ENCODE peak calls at places on chromosomes 6 and 20, in four cellular contexts. F is GM23338, U is fibroblast of lung, T is tibial nerve. E is an unnamed sample.

GRCh38 chr6:134041093-134041492 is 11.3 kb downstream of the SLC2A12 start:
- DNase-seq in U (peak), T (no peak), F (no peak), E (no peak)

GRCh38 chr6:23621026-23621425 is 505.0 kb upstream of the NRSN1 start:
- DNase-seq in F (peak), T (no peak), U (peak), E (no peak)

GRCh38 chr20:57146155-57146554 is 120.3 kb downstream of the BMP7 start:
- DNase-seq in F (no peak), U (no peak), T (no peak), E (no peak)

GRCh38 chr20:14491436-14491835 is 154.0 kb upstream of the FLRT3 start:
- DNase-seq in F (no peak), U (no peak), T (no peak), E (no peak)

GRCh38 chr6:157182503-157183254 is 140.6 kb downstream of the TMEM242 start:
- DNase-seq in U (no peak), F (no peak), T (no peak), E (no peak)

GRCh38 chr6:170542031-170542719 is 10.9 kb downstream of the PSMB1 start:
- DNase-seq in U (peak), F (no peak), T (no peak), E (no peak)

GRCh38 chr6:166456360-166457156 is 73.8 kb upstream of the MPC1 start:
- DNase-seq in F (peak), T (no peak), U (peak), E (no peak)

GRCh38 chr20:25632940-25633790 is 9.4 kb upstream of the NANP start:
- DNase-seq in F (no peak), U (no peak), T (no peak), E (no peak)

GRCh38 chr6:43772571-43773049 is 2.6 kb downstream of the VEGFA start:
- DNase-seq in U (peak), F (peak), T (no peak), E (no peak)

GRCh38 chr20:20820104-20820503 is 107.7 kb upstream of the RALGAPA2 start:
- DNase-seq in T (no peak), U (no peak), F (peak), E (no peak)

GRCh38 chr6:11486051-11486450 is 51.5 kb upstream of the TMEM170B start:
- DNase-seq in T (no peak), F (no peak), U (peak), E (no peak)

GRCh38 chr6:5619249-5619648 is 357.9 kb downstream of the FARS2 start:
- DNase-seq in U (no peak), F (no peak), T (no peak), E (no peak)

GRCh38 chr20:50982372-50982771 is 23.8 kb downstream of the MOCS3 start:
- DNase-seq in F (no peak), U (peak), T (no peak), E (no peak)

GRCh38 chr20:50980851-50981713 is 22.5 kb downstream of the MOCS3 start:
- DNase-seq in U (peak), T (no peak), F (peak), E (peak)

GRCh38 chr20:50977066-50978045 is 18.7 kb downstream of the MOCS3 start:
- DNase-seq in F (no peak), T (no peak), U (no peak), E (no peak)

GRCh38 chr20:50980071-50980681 is 21.6 kb downstream of the MOCS3 start:
- DNase-seq in F (no peak), U (peak), T (no peak), E (no peak)

GRCh38 chr20:50981714-50982048 is 23.1 kb downstream of the MOCS3 start:
- DNase-seq in F (no peak), T (no peak), U (no peak), E (no peak)
- TF ChIP-seq CTCF in F (no peak), T (no peak), U (no peak), E (no peak)

GRCh38 chr20:63735859-63736718 is at the start of gene LIME1:
- DNase-seq in F (no peak), T (no peak), U (no peak), E (no peak)
- TF ChIP-seq CTCF in F (no peak), T (no peak), U (no peak), E (no peak)

GRCh38 chr20:64039293-64040160 is 3.5 kb downstream of the C20orf204 start:
- DNase-seq in F (peak), U (no peak), T (no peak), E (no peak)

GRCh38 chr20:64037199-64037497 is 1.2 kb downstream of the C20orf204 start:
- DNase-seq in T (no peak), F (no peak), U (no peak), E (no peak)

GRCh38 chr20:64038252-64038578 is 2.2 kb downstream of the C20orf204 start:
- DNase-seq in U (no peak), F (peak), T (no peak), E (no peak)

GRCh38 chr20:64037498-64038213 is 1.7 kb downstream of the C20orf204 start:
- DNase-seq in U (no peak), T (no peak), F (peak), E (no peak)

DNA sequence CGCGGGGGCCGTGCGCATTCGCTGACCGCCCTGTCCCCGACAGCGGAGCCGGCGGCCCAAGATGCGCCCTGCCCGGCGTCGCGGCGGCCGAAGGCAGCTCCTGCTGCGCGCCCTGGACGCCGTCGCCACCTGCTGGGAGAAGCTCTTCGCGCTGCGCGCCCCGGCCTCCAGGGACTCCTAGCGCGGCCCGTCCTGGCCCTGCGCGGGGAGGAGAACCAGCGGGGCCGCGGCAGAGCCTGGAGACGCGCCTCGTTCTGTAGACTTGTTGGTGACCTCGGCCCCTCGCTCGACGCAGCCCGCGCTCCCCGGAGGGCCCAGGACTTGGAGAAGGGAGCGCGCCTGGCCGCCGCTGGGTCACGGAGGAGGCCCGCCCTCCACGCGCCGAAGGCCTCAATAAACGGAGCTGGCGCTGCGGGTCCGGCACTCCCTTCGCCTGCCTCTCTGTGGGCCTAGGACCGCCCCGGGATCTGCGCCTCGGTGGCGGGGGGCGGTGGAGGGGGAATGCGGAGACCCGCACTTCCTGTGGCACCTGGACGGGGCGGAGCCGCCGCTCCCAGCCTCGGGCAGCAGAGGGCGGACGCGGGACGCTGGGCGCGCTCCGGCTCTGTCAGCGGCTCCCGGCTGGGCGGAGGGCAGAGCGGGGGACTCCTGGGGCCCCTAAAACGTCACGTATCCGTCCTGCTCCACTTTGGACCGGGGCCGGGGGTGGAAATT is 2.8 kb downstream of the C20orf204 start:
- DNase-seq in F (peak), T (no peak), U (peak), E (peak)
- TF ChIP-seq CTCF in F (peak), T (peak), U (peak), E (peak)

DNA sequence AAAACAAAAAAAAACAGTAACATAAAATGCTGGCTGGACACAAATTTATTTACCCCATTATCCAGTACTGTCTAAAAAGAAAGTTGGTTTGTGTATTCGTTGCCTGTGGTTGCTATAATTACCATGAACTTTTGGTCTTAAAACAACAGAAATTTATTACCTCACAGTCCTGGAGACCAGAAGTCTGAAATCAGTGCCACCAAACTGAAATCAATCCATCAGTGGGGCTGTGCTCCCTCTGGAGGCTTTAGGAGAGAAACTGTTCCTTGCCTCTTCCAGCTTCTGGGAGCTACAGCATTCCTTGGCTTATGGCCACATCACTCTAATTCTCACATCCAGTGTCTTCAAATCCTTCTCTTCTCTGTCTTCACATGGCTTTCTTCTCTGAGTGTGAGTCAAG is 79.4 kb downstream of the SNX5 start:
- DNase-seq in F (no peak), T (no peak), U (peak), E (no peak)
- TF ChIP-seq CTCF in F (peak), T (no peak), U (peak), E (no peak)

DNA sequence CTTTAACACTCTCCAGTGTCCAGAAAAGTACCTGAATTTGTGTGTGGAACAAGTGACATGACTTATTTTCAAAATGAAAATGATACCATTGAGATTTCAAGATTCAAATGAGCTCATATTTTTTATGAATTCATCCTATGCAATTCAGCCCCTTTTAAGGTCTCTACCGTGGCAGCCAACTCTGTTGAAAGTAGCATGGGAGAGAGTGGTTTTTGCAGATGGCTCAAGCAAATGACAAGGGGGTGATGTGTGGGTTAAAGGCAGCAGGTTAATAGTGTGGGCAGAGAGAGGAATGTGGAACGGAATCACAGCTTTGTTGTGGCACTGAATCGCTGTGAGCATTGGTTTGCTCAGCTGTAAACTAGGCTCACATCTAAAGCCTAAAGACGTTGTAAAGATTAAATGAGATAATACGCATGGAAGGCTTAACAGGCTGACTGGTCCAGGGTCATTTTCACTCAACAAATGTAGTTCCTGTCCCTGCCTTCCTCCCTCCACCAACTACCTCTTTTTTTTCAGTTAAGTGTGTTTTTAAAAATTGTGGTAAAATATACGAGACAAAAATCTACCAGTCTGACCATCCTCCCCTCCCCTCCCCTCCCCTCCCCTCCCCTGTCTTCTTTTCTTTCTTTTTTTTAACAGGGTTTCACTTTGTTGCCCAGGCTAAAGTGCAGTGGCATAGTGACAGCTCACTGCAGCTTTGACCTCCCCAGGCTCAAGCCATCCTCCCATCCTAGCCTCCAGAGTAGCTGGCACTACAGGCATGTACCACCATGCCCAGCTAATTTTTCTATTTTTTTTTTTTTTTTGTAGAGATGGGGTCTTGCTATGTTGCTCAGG is 114.7 kb upstream of the ZNF217 start:
- DNase-seq in U (peak), T (no peak), F (no peak), E (no peak)
- TF ChIP-seq CTCF in U (no peak), T (no peak), F (no peak), E (no peak)

DNA sequence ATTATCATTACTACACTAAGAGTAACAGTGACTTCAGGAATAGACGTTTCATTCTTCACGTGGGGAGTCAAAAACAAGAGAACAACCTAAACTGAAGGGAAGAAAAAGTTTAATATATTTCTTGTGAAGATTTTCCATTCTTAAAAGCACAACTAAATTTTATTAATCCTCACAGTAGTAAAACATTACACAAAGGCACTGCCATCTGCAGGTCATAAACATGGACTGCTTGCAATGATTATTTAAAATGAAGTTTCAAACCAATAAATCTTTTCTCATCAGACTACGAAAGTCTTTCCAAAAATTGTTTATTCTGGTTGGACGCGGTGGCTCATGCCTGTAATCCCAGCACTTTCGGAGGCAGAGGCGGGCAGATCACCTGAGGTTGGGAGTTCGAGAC is 2.6 kb downstream of the NCOA5 start:
- DNase-seq in U (peak), F (no peak), T (no peak), E (no peak)
- TF ChIP-seq CTCF in U (peak), F (no peak), T (peak), E (peak)

GRCh38 chr6:79470728-79471127 is 66.5 kb downstream of the LCA5 start:
- DNase-seq in F (no peak), T (no peak), U (no peak), E (no peak)
- TF ChIP-seq CTCF in F (no peak), T (no peak), U (no peak), E (no peak)

GRCh38 chr6:38020593-38020992 is 201.1 kb downstream of the ZFAND3 start:
- DNase-seq in F (no peak), U (no peak), T (no peak), E (no peak)

GRCh38 chr6:38021571-38021970 is 202.0 kb downstream of the ZFAND3 start:
- DNase-seq in U (no peak), F (no peak), T (no peak), E (no peak)

GRCh38 chr6:38016824-38017223 is 197.3 kb downstream of the ZFAND3 start:
- DNase-seq in U (no peak), F (no peak), T (no peak), E (no peak)

GRCh38 chr6:38021029-38021428 is 201.5 kb downstream of the ZFAND3 start:
- DNase-seq in T (no peak), U (no peak), F (no peak), E (no peak)

GRCh38 chr6:38018755-38019165 is 199.2 kb downstream of the ZFAND3 start:
- DNase-seq in U (no peak), T (no peak), F (no peak), E (no peak)
- TF ChIP-seq CTCF in U (no peak), T (no peak), F (peak), E (no peak)

GRCh38 chr6:167467282-167467681 is 142.4 kb downstream of the TTLL2 start:
- DNase-seq in U (no peak), F (no peak), T (no peak), E (no peak)

GRCh38 chr6:167462913-167463312 is 138.0 kb downstream of the TTLL2 start:
- DNase-seq in T (no peak), F (no peak), U (no peak), E (no peak)

GRCh38 chr6:167464177-167464576 is 139.3 kb downstream of the TTLL2 start:
- DNase-seq in T (no peak), U (no peak), F (no peak), E (no peak)

GRCh38 chr6:167467793-167468431 is 143.0 kb downstream of the TTLL2 start:
- DNase-seq in U (no peak), F (no peak), T (no peak), E (no peak)

GRCh38 chr6:167465497-167465896 is 140.6 kb downstream of the TTLL2 start:
- DNase-seq in F (no peak), U (no peak), T (no peak), E (no peak)
- TF ChIP-seq CTCF in F (no peak), U (no peak), T (no peak), E (no peak)

GRCh38 chr6:87103977-87104601 is 9.2 kb upstream of the CGA start:
- DNase-seq in U (no peak), T (no peak), F (no peak), E (no peak)

GRCh38 chr6:87104657-87105056 is 9.8 kb upstream of the CGA start:
- DNase-seq in U (peak), T (no peak), F (no peak), E (no peak)

GRCh38 chr6:87102296-87102695 is 7.4 kb upstream of the CGA start:
- DNase-seq in F (no peak), U (no peak), T (no peak), E (no peak)

GRCh38 chr6:87110639-87111038 is 15.7 kb upstream of the CGA start:
- DNase-seq in T (no peak), F (no peak), U (no peak), E (no peak)

GRCh38 chr6:87105823-87106222 is 10.9 kb upstream of the CGA start:
- DNase-seq in U (peak), F (no peak), T (no peak), E (no peak)
- TF ChIP-seq CTCF in U (no peak), F (no peak), T (no peak), E (no peak)